ENCODE peak calls at places on chromosomes 16 and 17, in five cellular contexts. D is A549, Q is IMR-90, T is K562, N is SK-N-SH. P is an unnamed sample.

GRCh38 chr16:84761448-84762368 is 58.1 kb upstream of the CRISPLD2 start:
- DNase-seq in N (no peak), Q (peak; percentile 86), T (no peak), D (no peak), P (no peak)

GRCh38 chr16:29198231-29198630 is 208.3 kb downstream of the NPIPB11 start:
- DNase-seq in D (no peak), Q (no peak), N (no peak), T (no peak), P (no peak)

GRCh38 chr17:47072881-47073280 is 93.8 kb upstream of the RPRML start:
- DNase-seq in T (no peak), Q (peak; percentile 33), N (peak; percentile 63), D (no peak), P (no peak)

GRCh38 chr17:40014375-40014980 is 762 bp upstream of the CSF3 start:
- DNase-seq in N (peak; percentile 33), D (no peak), T (no peak), Q (no peak), P (no peak)

GRCh38 chr16:87352818-87353217 is 30.8 kb downstream of the FBXO31 start:
- DNase-seq in N (no peak), Q (no peak), D (no peak), T (no peak), P (no peak)

GRCh38 chr16:27965801-27966200 is 97.7 kb downstream of the GSG1L start:
- DNase-seq in T (no peak), Q (no peak), N (no peak), D (no peak), P (no peak)

GRCh38 chr16:86732621-86733297 is 154.4 kb downstream of the FOXL1 start:
- DNase-seq in N (no peak), T (no peak), Q (peak; percentile 53), D (no peak), P (no peak)

GRCh38 chr17:57916925-57917858 is 38.0 kb downstream of the CUEDC1 start:
- DNase-seq in D (peak; percentile 63), Q (no peak), N (no peak), T (no peak), P (no peak)

GRCh38 chr16:85309656-85310587 is 197.7 kb upstream of the CIBAR2 start:
- DNase-seq in D (no peak), T (peak; percentile 55), Q (no peak), N (peak; percentile 68), P (no peak)

GRCh38 chr16:51152691-51153261 is 1.7 kb upstream of the SALL1 start:
- DNase-seq in N (peak; percentile 42), Q (peak; percentile 37), D (no peak), T (no peak), P (no peak)

GRCh38 chr16:51151435-51151950 is 423 bp upstream of the SALL1 start:
- DNase-seq in Q (peak; percentile 70), N (peak; percentile 81), D (peak; percentile 15), T (no peak), P (no peak)

GRCh38 chr16:51153275-51153991 is 2.4 kb upstream of the SALL1 start:
- DNase-seq in T (no peak), D (no peak), Q (no peak), N (peak; percentile 35), P (no peak)

GRCh38 chr16:51150894-51151320 is at the start of gene SALL1:
- DNase-seq in N (no peak), T (no peak), Q (no peak), D (no peak), P (no peak)

GRCh38 chr16:51151951-51152663 is 1.0 kb upstream of the SALL1 start:
- DNase-seq in N (peak; percentile 74), D (peak; percentile 16), Q (peak; percentile 80), T (no peak), P (no peak)
- TF ChIP-seq RCOR1 in N (no peak), D (no peak), Q (no peak), T (no peak), P (no peak)

DNA sequence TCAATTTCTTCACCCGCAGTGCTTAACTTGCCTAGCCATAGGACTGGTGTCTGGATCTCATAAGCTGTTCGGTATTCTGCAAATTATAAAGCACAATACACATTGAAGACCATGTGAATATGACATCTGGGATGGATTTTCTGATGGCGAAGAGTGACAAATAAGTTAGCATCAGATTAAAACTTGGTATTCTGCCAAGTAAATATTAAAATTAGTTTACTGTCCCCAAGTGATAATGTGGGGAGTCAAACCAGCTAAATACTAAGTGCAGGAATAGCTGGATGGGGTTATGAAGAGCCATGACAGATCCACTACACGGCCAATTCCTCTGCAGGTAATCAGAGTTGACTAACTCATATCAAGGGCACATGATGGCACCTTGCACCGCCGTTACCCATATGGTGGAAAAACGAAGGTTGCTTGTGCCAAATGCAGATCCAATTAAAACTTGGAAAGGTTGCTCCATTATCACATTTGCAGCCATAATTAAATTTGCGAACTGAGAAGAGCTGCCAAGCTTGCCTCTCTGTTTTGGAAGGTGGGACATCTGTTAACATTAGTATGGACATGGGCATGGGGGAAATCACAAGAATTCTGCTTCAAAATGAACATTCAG is 114.9 kb upstream of the TOM1L1 start:
- DNase-seq in N (peak; percentile 66), T (no peak), D (no peak), Q (no peak), P (no peak)
- TF ChIP-seq RCOR1 in N (peak; percentile 71), T (no peak), D (no peak), Q (no peak), P (no peak)

GRCh38 chr16:15598648-15599190 is 44.2 kb downstream of the MARF1 start:
- DNase-seq in Q (no peak), D (no peak), T (no peak), N (no peak), P (no peak)
- TF ChIP-seq RCOR1 in Q (no peak), D (no peak), T (no peak), N (no peak), P (no peak)

GRCh38 chr17:36944488-36945040 is 4.2 kb upstream of the AATF start:
- DNase-seq in Q (no peak), D (no peak), N (no peak), T (no peak), P (no peak)
- TF ChIP-seq RCOR1 in Q (no peak), D (no peak), N (no peak), T (no peak), P (no peak)

GRCh38 chr16:67855789-67856188 is 8.3 kb upstream of the CENPT start:
- DNase-seq in Q (no peak), T (no peak), D (no peak), N (no peak), P (no peak)
- TF ChIP-seq RCOR1 in Q (no peak), T (no peak), D (no peak), N (no peak), P (no peak)

DNA sequence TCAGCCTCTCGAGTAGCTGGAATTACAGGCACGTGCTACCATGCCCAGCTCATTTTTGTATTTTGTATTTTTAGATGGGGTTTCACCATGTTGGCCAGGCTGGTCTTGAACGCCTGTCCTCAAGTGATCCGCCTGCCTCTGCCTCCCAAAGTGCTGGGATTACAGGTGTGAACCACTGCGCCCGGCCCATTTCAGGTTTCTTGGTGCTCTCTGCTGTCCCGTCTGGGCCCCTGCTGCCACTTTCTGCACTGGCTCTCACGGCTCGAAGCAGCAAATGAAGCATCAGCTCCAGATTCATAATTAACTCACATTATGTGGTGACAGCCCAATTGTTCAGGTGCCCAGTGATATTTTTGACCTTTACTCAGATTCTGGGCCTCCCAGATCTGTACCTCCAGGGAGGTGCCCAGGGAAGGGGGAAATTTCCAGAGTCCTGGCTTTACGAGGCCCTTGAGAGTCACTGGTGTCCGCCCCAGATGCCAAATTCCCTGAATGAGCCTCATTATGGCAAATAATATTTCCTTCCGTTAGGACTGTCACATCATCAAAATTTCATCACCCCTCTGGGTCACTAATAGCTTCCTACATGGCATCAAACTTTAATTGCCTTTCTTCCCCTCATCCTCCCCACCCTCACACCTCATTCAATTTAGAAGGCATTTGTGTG is 9.0 kb downstream of the SDK2 start:
- DNase-seq in T (no peak), N (no peak), D (no peak), Q (no peak), P (no peak)
- TF ChIP-seq RCOR1 in T (no peak), N (no peak), D (no peak), Q (no peak), P (no peak)

DNA sequence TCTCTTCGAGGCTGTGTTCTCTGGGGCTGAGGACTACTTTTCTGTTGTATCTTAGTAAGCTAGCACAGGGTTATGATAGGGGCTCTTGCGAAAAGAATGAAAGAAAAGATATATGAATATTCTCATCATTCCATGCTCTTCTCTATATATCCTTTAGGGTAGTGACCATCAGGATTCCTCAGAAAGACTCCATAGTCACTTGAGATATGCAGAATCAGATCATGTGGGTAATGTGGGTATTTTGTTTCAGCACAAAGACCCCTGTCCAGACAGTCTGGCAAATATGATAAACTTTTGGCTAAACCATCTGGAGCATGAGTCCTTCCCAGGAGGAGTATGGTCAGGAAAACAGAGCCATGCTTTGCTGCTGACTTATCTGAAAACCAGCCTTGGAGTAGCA is 21.5 kb downstream of the CRYM start:
- DNase-seq in T (no peak), D (no peak), Q (no peak), N (no peak), P (no peak)
- TF ChIP-seq RCOR1 in T (no peak), D (no peak), Q (no peak), N (no peak), P (no peak)

GRCh38 chr16:56915311-56916105 is 16.4 kb upstream of the HERPUD1 start:
- DNase-seq in Q (no peak), D (no peak), T (no peak), N (no peak), P (no peak)
- TF ChIP-seq RCOR1 in Q (no peak), D (no peak), T (no peak), N (no peak), P (no peak)

GRCh38 chr17:11625878-11626277 is 27.6 kb downstream of the DNAH9 start:
- DNase-seq in D (no peak), N (no peak), T (no peak), Q (no peak), P (no peak)

GRCh38 chr17:11627301-11627700 is 29.0 kb downstream of the DNAH9 start:
- DNase-seq in Q (no peak), N (no peak), T (no peak), D (no peak), P (no peak)

GRCh38 chr17:11624968-11625367 is 26.7 kb downstream of the DNAH9 start:
- DNase-seq in Q (no peak), T (no peak), D (no peak), N (no peak), P (no peak)

GRCh38 chr17:11628831-11629230 is 30.6 kb downstream of the DNAH9 start:
- DNase-seq in T (no peak), D (no peak), Q (no peak), N (no peak), P (no peak)

GRCh38 chr17:11628374-11628773 is 30.1 kb downstream of the DNAH9 start:
- DNase-seq in D (peak; percentile 25), T (peak; percentile 8), N (no peak), Q (no peak), P (no peak)
- TF ChIP-seq RCOR1 in D (no peak), T (no peak), N (no peak), Q (no peak), P (no peak)

P was measured in GM12878.